ENCODE peak calls at places on chromosomes 7 and 10, in eight cellular contexts. N is lung, W is K562, I is pancreas, Z is left ventricle myocardium inferior, S is gastrocnemius medialis, O is A673, T is A549. L is an unnamed sample. For H3K4me1, the result is how much of the 10 kb centered on the place peaks cover.

GRCh38 chr7:74658171-74659004 is 870 bp downstream of the GTF2I start:
- DNase-seq in N (peak), W (peak), I (peak), Z (peak), S (peak), O (peak), T (peak), L (peak)

GRCh38 chr7:37491919-37492694 is 43.4 kb upstream of the ELMO1 start:
- DNase-seq in N (no peak), W (no peak), I (no peak), Z (no peak), S (no peak), O (no peak), T (no peak), L (no peak)

GRCh38 chr7:45649560-45650346 is 75.6 kb downstream of the ADCY1 start:
- DNase-seq in N (no peak), W (no peak), I (no peak), Z (no peak), S (no peak), O (no peak), T (no peak), L (no peak)

GRCh38 chr10:5092848-5093790 is 1.1 kb upstream of the AKR1C3 start:
- DNase-seq in N (no peak), W (no peak), I (no peak), Z (no peak), S (no peak), O (no peak), T (peak), L (no peak)

GRCh38 chr7:140674899-140675701 is 2.4 kb downstream of the ADCK2 start:
- DNase-seq in N (no peak), W (peak), I (no peak), Z (no peak), S (no peak), O (peak), T (peak), L (no peak)

GRCh38 chr10:124728071-124728829 is 15.9 kb downstream of the FAM53B start:
- DNase-seq in N (no peak), W (no peak), I (no peak), Z (no peak), S (no peak), O (no peak), T (no peak), L (no peak)

GRCh38 chr7:47266131-47266706 is 315.7 kb downstream of the TNS3 start:
- DNase-seq in N (peak), W (peak), I (peak), Z (peak), S (peak), O (peak), T (peak), L (peak)

GRCh38 chr7:24442170-24442777 is 131.0 kb upstream of the PALS2 start:
- DNase-seq in N (no peak), W (no peak), I (no peak), Z (no peak), S (no peak), O (no peak), T (no peak), L (no peak)

GRCh38 chr7:143460585-143460984 is 17.1 kb upstream of the TAS2R41 start:
- DNase-seq in N (no peak), W (no peak), I (no peak), Z (no peak), S (no peak), O (no peak), T (no peak), L (no peak)

GRCh38 chr10:100904903-100905302 is 7.9 kb upstream of the SLF2 start:
- DNase-seq in N (no peak), W (no peak), I (no peak), Z (no peak), S (no peak), O (no peak), T (no peak), L (no peak)

GRCh38 chr10:27319752-27320561 is 79.4 kb upstream of the ACBD5 start:
- DNase-seq in N (peak), W (peak), I (peak), Z (peak), S (peak), O (no peak), T (peak), L (peak)

GRCh38 chr7:82410461-82410860 is 33.1 kb downstream of the CACNA2D1 start:
- DNase-seq in N (no peak), W (no peak), I (no peak), Z (peak), S (peak), O (no peak), T (no peak), L (no peak)

GRCh38 chr7:108079291-108080057 is 50.7 kb downstream of the LAMB4 start:
- DNase-seq in N (no peak), W (no peak), I (no peak), Z (no peak), S (no peak), O (peak), T (no peak), L (no peak)

GRCh38 chr7:19026888-19027287 is 90.5 kb downstream of the TWIST1 start:
- DNase-seq in N (no peak), W (no peak), I (no peak), Z (no peak), S (no peak), O (no peak), T (no peak), L (no peak)

GRCh38 chr10:79335470-79336235 is 11.6 kb upstream of the PPIF start:
- DNase-seq in N (no peak), W (no peak), I (no peak), Z (no peak), S (no peak), O (no peak), T (no peak), L (no peak)

GRCh38 chr10:484925-485661 is 204.4 kb downstream of the DIP2C start:
- DNase-seq in N (peak), W (no peak), I (no peak), Z (no peak), S (no peak), O (peak), T (no peak), L (no peak)

GRCh38 chr7:50315739-50316671 is 11.5 kb downstream of the IKZF1 start:
- DNase-seq in N (no peak), W (no peak), I (no peak), Z (no peak), S (no peak), O (peak), T (no peak), L (no peak)

GRCh38 chr10:15211464-15211979 is 43.0 kb upstream of the NMT2 start:
- DNase-seq in N (no peak), W (no peak), I (no peak), Z (no peak), S (no peak), O (no peak), T (no peak), L (no peak)

GRCh38 chr10:137031-137430 is 1.8 kb downstream of the ZMYND11 start:
- DNase-seq in N (no peak), W (peak), I (no peak), Z (no peak), S (no peak), O (peak), T (peak), L (no peak)

GRCh38 chr10:91298224-91298862 is 77.9 kb downstream of the PCGF5 start:
- DNase-seq in N (peak), W (peak), I (peak), Z (peak), S (peak), O (peak), T (peak), L (peak)

GRCh38 chr7:130894146-130895005 is 160.4 kb upstream of the KLF14 start:
- DNase-seq in N (peak), W (peak), I (peak), Z (peak), S (peak), O (peak), T (peak), L (peak)

GRCh38 chr10:89302628-89303027 is 782 bp downstream of the IFIT2 start:
- DNase-seq in N (no peak), W (no peak), I (no peak), Z (no peak), S (no peak), O (no peak), T (no peak), L (no peak)

GRCh38 chr10:101773923-101774588 is 1.9 kb downstream of the FGF8 start:
- DNase-seq in N (no peak), W (no peak), I (no peak), Z (no peak), S (no peak), O (no peak), T (no peak), L (no peak)

GRCh38 chr10:131492211-131492610 is 180.7 kb upstream of the TCERG1L start:
- DNase-seq in N (no peak), W (no peak), I (no peak), Z (no peak), S (no peak), O (no peak), T (no peak), L (no peak)

GRCh38 chr7:157577796-157578339 is 241.1 kb downstream of the DNAJB6 start:
- DNase-seq in N (no peak), W (no peak), I (no peak), Z (no peak), S (no peak), O (no peak), T (no peak), L (no peak)

GRCh38 chr7:107951172-107951787 is 51.7 kb downstream of the LAMB1 start:
- DNase-seq in N (peak), W (no peak), I (peak), Z (no peak), S (no peak), O (no peak), T (no peak), L (no peak)

DNA sequence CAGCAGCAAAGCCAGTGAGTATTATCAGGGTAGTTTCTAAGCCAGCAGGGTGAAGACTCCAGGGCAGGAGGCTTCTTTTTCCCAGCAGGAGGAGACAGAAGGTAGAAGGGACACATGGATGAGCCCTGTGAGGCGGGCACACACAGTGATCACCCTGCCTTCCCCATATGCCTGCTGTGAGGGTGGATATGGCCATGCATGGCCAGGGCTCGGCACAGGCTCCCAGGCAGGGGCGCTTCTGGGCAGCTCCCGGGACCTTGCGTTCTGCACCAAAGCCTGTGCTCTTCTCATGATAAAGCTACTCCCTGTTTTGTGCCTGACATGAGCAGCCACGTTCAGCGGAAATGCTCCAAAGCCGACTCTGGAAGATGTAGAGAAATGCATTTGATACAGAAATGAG is 807.2 kb downstream of the TYW1 start:
- DNase-seq in N (no peak), W (no peak), I (no peak), Z (no peak), S (no peak), O (no peak), T (no peak), L (no peak)
- H3K27ac ChIP-seq in N (no peak), W (no peak), I (no peak), Z (no peak), S (no peak), O (no peak), T (no peak), L (no peak)

GRCh38 chr10:97279121-97279815 is 13.2 kb downstream of the ARHGAP19 start:
- DNase-seq in N (no peak), W (no peak), I (no peak), Z (no peak), S (no peak), O (no peak), T (peak), L (no peak)
- H3K4me1 ChIP-seq in N (under half), W (under half), I (under half), Z (under half), S (under half), O (under half), T (under half), L (under half)

GRCh38 chr7:54179321-54180029 is 362.7 kb upstream of the VSTM2A start:
- DNase-seq in N (no peak), W (no peak), I (no peak), Z (no peak), S (no peak), O (no peak), T (no peak), L (no peak)

GRCh38 chr7:54183055-54183454 is 359.1 kb upstream of the VSTM2A start:
- DNase-seq in N (no peak), W (no peak), I (no peak), Z (no peak), S (no peak), O (no peak), T (no peak), L (no peak)

GRCh38 chr7:54180796-54181195 is 361.4 kb upstream of the VSTM2A start:
- DNase-seq in N (no peak), W (no peak), I (no peak), Z (no peak), S (no peak), O (no peak), T (no peak), L (no peak)
- H3K27ac ChIP-seq in N (no peak), W (no peak), I (no peak), Z (no peak), S (no peak), O (no peak), T (no peak), L (no peak)

DNA sequence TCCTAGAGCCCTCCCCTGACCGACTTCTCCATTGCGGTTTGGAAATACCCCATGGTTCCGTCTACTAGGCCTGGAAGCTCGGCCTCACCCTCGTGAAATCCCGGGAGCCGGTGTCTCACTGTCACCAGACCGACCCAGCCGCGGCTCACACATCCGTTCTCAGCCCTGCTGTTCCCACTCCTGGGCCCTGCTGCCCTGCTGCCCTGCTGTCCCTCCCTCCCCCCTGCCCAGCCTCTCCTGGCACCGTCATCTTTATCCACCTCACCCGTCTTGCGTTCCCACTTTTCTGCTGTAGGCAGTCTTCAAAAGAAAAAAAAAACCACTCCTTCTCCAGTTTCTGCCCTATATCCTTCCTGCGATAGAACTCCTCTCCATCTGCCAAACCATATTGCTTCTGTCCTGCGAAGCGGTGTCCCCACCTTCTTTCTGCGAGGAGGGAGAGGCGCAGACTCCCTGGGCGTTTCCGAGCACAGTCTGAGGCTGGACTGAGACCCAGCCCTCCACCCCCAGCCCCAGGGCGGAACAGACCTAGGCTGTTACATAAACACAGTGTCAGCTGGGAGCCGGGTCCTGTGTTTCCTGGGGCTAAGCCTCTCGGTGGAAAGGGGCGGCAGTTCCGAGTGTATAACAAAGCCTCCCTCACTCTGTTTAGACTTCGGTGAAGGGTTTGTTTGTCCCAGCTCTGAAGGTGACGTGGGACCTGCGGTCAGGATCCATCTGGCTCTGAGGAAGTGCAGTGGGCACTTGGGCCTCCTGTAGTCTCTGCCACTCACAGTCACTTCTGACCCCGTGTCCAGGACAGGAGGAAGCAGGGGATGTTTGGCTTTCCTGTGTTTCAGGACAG is 2.8 kb downstream of the AGAP3 start:
- DNase-seq in N (peak), W (no peak), I (peak), Z (peak), S (no peak), O (no peak), T (no peak), L (peak)
- H3K4me1 ChIP-seq in N (under half), W (under half), I (under half), Z (half or more), S (under half), O (under half), T (under half), L (under half)

DNA sequence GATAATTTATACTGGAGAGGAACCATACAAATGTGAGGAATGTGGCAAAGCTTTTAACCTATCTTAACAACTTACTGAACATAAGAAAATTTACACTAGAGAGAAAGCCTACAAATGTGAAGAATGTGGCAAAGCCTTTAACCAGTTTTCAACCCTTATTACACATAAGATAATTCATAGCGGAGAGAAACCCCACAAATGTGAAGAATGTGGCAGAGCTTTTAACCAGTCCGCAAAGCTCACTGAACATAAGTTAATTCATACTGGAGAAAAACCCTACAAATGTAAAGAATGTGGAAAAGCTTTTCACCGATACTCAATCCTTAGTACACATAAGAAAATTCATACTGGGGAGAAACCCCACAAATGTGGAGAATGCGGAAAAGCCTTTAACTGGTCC is 37.9 kb downstream of the ZNF138 start:
- DNase-seq in N (no peak), W (no peak), I (no peak), Z (no peak), S (no peak), O (no peak), T (no peak), L (no peak)
- H3K27ac ChIP-seq in N (no peak), W (no peak), I (no peak), Z (no peak), S (no peak), O (no peak), T (no peak), L (no peak)

GRCh38 chr10:23408330-23408976 is 30.4 kb upstream of the OTUD1 start:
- DNase-seq in N (no peak), W (no peak), I (no peak), Z (no peak), S (no peak), O (no peak), T (no peak), L (no peak)
- H3K4me1 ChIP-seq in N (under half), W (under half), I (under half), Z (under half), S (under half), O (under half), T (under half), L (under half)

GRCh38 chr7:2084331-2084730 is 148.4 kb downstream of the MAD1L1 start:
- DNase-seq in N (no peak), W (no peak), I (no peak), Z (no peak), S (no peak), O (no peak), T (no peak), L (no peak)

GRCh38 chr7:2084781-2085505 is 147.8 kb downstream of the MAD1L1 start:
- DNase-seq in N (no peak), W (no peak), I (no peak), Z (no peak), S (no peak), O (no peak), T (no peak), L (no peak)

GRCh38 chr7:2083362-2083761 is 149.4 kb downstream of the MAD1L1 start:
- DNase-seq in N (no peak), W (no peak), I (no peak), Z (no peak), S (no peak), O (no peak), T (no peak), L (no peak)

GRCh38 chr7:2081526-2082356 is 151.0 kb downstream of the MAD1L1 start:
- DNase-seq in N (no peak), W (no peak), I (no peak), Z (no peak), S (no peak), O (no peak), T (no peak), L (no peak)

GRCh38 chr7:2082357-2083038 is 150.2 kb downstream of the MAD1L1 start:
- DNase-seq in N (no peak), W (no peak), I (peak), Z (no peak), S (no peak), O (no peak), T (no peak), L (peak)
- H3K27ac ChIP-seq in N (no peak), W (no peak), I (no peak), Z (no peak), S (no peak), O (no peak), T (no peak), L (peak)

GRCh38 chr7:87213801-87214200 is 5.7 kb downstream of the TMEM243 start:
- DNase-seq in N (no peak), W (no peak), I (no peak), Z (no peak), S (no peak), O (peak), T (no peak), L (no peak)
- H3K4me1 ChIP-seq in N (under half), W (under half), I (under half), Z (half or more), S (under half), O (under half), T (under half), L (under half)

GRCh38 chr10:133357293-133358151 is at the start of gene FUOM:
- DNase-seq in N (no peak), W (peak), I (no peak), Z (peak), S (no peak), O (peak), T (peak), L (peak)

GRCh38 chr10:133359554-133359971 is 1.7 kb upstream of the FUOM start:
- DNase-seq in N (no peak), W (no peak), I (peak), Z (no peak), S (no peak), O (no peak), T (no peak), L (no peak)

GRCh38 chr10:133356953-133357292 is 896 bp downstream of the FUOM start:
- DNase-seq in N (no peak), W (no peak), I (no peak), Z (no peak), S (no peak), O (no peak), T (no peak), L (no peak)

GRCh38 chr10:133358920-133359300 is 1.1 kb upstream of the FUOM start:
- DNase-seq in N (no peak), W (no peak), I (no peak), Z (no peak), S (no peak), O (no peak), T (no peak), L (no peak)

DNA sequence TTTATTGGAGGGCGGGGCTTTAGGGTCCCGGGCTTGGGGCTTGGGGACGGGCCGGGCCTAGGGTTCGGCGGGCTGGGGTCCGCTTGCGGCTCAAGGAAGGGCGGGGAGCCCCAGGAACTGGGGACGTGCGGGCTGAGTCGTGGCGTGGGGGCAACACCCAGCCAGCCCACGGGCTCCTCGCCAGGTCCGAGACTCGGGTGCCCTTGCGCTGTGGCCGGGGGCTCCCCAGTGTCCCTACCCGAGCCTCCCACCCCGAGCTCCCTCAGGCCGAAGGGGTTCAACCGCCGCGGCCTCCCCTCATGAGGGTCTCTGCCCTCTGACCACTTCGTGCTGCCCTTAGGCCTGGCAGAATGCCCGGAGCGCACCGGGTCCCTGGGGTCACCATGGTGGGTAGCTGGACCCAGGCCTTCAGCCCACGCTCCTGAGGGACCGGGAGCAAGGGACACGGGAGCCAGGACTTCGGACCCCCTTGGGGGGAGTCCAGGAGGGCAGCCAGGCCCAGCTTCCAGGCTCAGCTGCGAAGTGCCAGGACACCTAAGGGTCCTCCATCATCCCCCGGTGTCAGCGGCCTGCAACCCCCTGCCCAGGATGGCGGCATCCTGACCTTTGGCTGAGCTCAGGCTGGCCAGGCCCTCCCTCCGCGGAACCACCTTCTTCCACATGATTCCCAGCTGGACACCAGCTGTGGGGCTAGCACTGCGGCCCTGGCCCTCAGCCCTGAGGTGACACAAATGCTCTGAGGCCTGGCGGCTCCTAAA is 522 bp upstream of the FUOM start:
- DNase-seq in N (no peak), W (no peak), I (no peak), Z (peak), S (no peak), O (no peak), T (no peak), L (no peak)
- H3K27ac ChIP-seq in N (no peak), W (no peak), I (no peak), Z (peak), S (no peak), O (no peak), T (no peak), L (peak)